ENCODE peak calls at places on chromosomes 5 and 9, in eight cellular contexts. H, I, U, R, G, S, J and E are unnamed samples.

GRCh38 chr5:76602094-76602726 is 21.0 kb downstream of the F2RL2 start:
- DNase-seq in H (no peak), I (peak; percentile 59), U (no peak), R (no peak), G (no peak), S (no peak), J (no peak), E (no peak)

GRCh38 chr5:61948151-61948550 is 357.9 kb upstream of the KIF2A start:
- DNase-seq in H (no peak), I (no peak), U (no peak), R (no peak), G (no peak), S (no peak), J (no peak), E (no peak)

GRCh38 chr9:93190656-93191353 is 6.9 kb downstream of the WNK2 start:
- DNase-seq in H (no peak), I (no peak), U (no peak), R (no peak), G (no peak), S (no peak), J (no peak), E (no peak)

GRCh38 chr5:61790007-61790406 is 457.9 kb downstream of the ZSWIM6 start:
- DNase-seq in H (no peak), I (no peak), U (no peak), R (no peak), G (no peak), S (no peak), J (no peak), E (no peak)

GRCh38 chr9:134057751-134058701 is 9.8 kb downstream of the BRD3 start:
- DNase-seq in H (no peak), I (no peak), U (no peak), R (no peak), G (no peak), S (no peak), J (no peak), E (no peak)

GRCh38 chr5:158874814-158875213 is 224.9 kb downstream of the EBF1 start:
- DNase-seq in H (peak; percentile 25), I (peak; percentile 27), U (no peak), R (no peak), G (no peak), S (no peak), J (no peak), E (no peak)

GRCh38 chr5:163978897-163979296 is 473.5 kb downstream of the MAT2B start:
- DNase-seq in H (no peak), I (no peak), U (no peak), R (no peak), G (no peak), S (no peak), J (no peak), E (no peak)

GRCh38 chr5:1035421-1036405 is 27.1 kb downstream of the NKD2 start:
- DNase-seq in H (no peak), I (no peak), U (no peak), R (no peak), G (no peak), S (no peak), J (no peak), E (no peak)

GRCh38 chr5:113682497-113683136 is 169.1 kb downstream of the YTHDC2 start:
- DNase-seq in H (peak; percentile 39), I (no peak), U (no peak), R (no peak), G (no peak), S (no peak), J (no peak), E (no peak)